ENCODE peak calls at places on chromosome 16, in five cellular contexts. One of them, this sample, is unnamed.

GRCh38 chr16:22675745-22676540 is 138.0 kb upstream of the HS3ST2 start:
- DNase-seq in esophagus squamous epithelium: no peak
- DNase-seq in OCI-LY7: no peak
- DNase-seq in lung: no peak
- DNase-seq in thyroid gland: no peak
- DNase-seq in this sample: no peak

GRCh38 chr16:16867994-16868393 is 489.1 kb downstream of the NPIPA7 start:
- DNase-seq in thyroid gland: no peak
- DNase-seq in esophagus squamous epithelium: no peak
- DNase-seq in OCI-LY7: no peak
- DNase-seq in lung: no peak
- DNase-seq in this sample: no peak

GRCh38 chr16:30688701-30689100 is 10.3 kb upstream of the SRCAP start:
- DNase-seq in esophagus squamous epithelium: no peak
- DNase-seq in lung: no peak
- DNase-seq in thyroid gland: peak; percentile 61
- DNase-seq in OCI-LY7: no peak
- DNase-seq in this sample: no peak

GRCh38 chr16:20871258-20871657 is 28.9 kb downstream of the DCUN1D3 start:
- DNase-seq in lung: no peak
- DNase-seq in esophagus squamous epithelium: no peak
- DNase-seq in thyroid gland: no peak
- DNase-seq in OCI-LY7: no peak
- DNase-seq in this sample: no peak

GRCh38 chr16:22161999-22162657 is at the start of gene SDR42E2:
- DNase-seq in OCI-LY7: no peak
- DNase-seq in lung: no peak
- DNase-seq in esophagus squamous epithelium: no peak
- DNase-seq in thyroid gland: peak; percentile 37
- DNase-seq in this sample: no peak

GRCh38 chr16:90000733-90001427 is 18.4 kb downstream of the DBNDD1 start:
- DNase-seq in OCI-LY7: peak; percentile 27
- DNase-seq in esophagus squamous epithelium: no peak
- DNase-seq in lung: no peak
- DNase-seq in thyroid gland: no peak
- DNase-seq in this sample: no peak

GRCh38 chr16:10309271-10309932 is 76.5 kb upstream of the ATF7IP2 start:
- DNase-seq in thyroid gland: no peak
- DNase-seq in esophagus squamous epithelium: no peak
- DNase-seq in lung: no peak
- DNase-seq in OCI-LY7: no peak
- DNase-seq in this sample: no peak

GRCh38 chr16:67137605-67138004 is 13.2 kb downstream of the B3GNT9 start:
- DNase-seq in lung: no peak
- DNase-seq in OCI-LY7: no peak
- DNase-seq in esophagus squamous epithelium: no peak
- DNase-seq in thyroid gland: no peak
- DNase-seq in this sample: no peak

GRCh38 chr16:78764478-78764877 is 665.0 kb downstream of the WWOX start:
- DNase-seq in esophagus squamous epithelium: no peak
- DNase-seq in OCI-LY7: no peak
- DNase-seq in lung: no peak
- DNase-seq in thyroid gland: no peak
- DNase-seq in this sample: no peak

GRCh38 chr16:68764866-68765265 is 27.8 kb downstream of the CDH1 start:
- DNase-seq in OCI-LY7: no peak
- DNase-seq in thyroid gland: no peak
- DNase-seq in esophagus squamous epithelium: no peak
- DNase-seq in lung: no peak
- DNase-seq in this sample: no peak

GRCh38 chr16:79006762-79007161 is 593.8 kb downstream of the MAF start:
- DNase-seq in thyroid gland: no peak
- DNase-seq in lung: no peak
- DNase-seq in OCI-LY7: no peak
- DNase-seq in esophagus squamous epithelium: no peak
- DNase-seq in this sample: no peak

GRCh38 chr16:17657037-17657436 is 186.3 kb upstream of the XYLT1 start:
- DNase-seq in thyroid gland: no peak
- DNase-seq in esophagus squamous epithelium: no peak
- DNase-seq in OCI-LY7: no peak
- DNase-seq in lung: no peak
- DNase-seq in this sample: no peak

GRCh38 chr16:57528499-57529323 is 7.7 kb downstream of the CCDC102A start:
- DNase-seq in lung: no peak
- DNase-seq in esophagus squamous epithelium: no peak
- DNase-seq in thyroid gland: peak; percentile 41
- DNase-seq in OCI-LY7: no peak
- DNase-seq in this sample: no peak

GRCh38 chr16:46648656-46649055 is 27.5 kb upstream of the SHCBP1 start:
- DNase-seq in lung: no peak
- DNase-seq in thyroid gland: no peak
- DNase-seq in OCI-LY7: no peak
- DNase-seq in esophagus squamous epithelium: no peak
- DNase-seq in this sample: no peak
- TF ChIP-seq CTCF in lung: no peak
- TF ChIP-seq CTCF in thyroid gland: no peak
- TF ChIP-seq CTCF in OCI-LY7: no peak
- TF ChIP-seq CTCF in esophagus squamous epithelium: no peak
- TF ChIP-seq CTCF in this sample: no peak

DNA sequence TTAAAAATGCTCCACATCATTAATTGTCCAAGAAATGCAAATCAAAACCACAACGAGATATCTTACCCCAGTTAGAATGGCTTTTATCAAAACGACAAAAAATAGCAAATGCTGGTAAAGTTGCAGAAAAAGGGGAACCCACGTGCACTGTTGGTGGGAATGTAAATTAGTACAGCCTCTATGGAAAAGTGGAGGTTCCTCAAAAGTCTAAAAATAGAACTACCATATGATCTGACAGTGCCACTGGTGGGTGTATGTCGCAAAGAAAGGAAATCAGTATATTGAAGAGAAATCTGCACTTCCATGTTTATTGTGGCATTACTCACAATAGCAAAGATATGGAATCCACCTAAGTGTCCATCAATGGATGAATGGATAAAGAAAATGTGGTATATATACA is 38.2 kb upstream of the ZFHX3 start:
- DNase-seq in OCI-LY7: no peak
- DNase-seq in thyroid gland: no peak
- DNase-seq in lung: no peak
- DNase-seq in esophagus squamous epithelium: no peak
- DNase-seq in this sample: peak; percentile 68
- TF ChIP-seq CTCF in OCI-LY7: no peak
- TF ChIP-seq CTCF in thyroid gland: no peak
- TF ChIP-seq CTCF in lung: no peak
- TF ChIP-seq CTCF in esophagus squamous epithelium: no peak
- TF ChIP-seq CTCF in this sample: no peak

GRCh38 chr16:73504591-73504990 is 456.7 kb upstream of the ZFHX3 start:
- DNase-seq in OCI-LY7: no peak
- DNase-seq in lung: no peak
- DNase-seq in thyroid gland: no peak
- DNase-seq in esophagus squamous epithelium: no peak
- DNase-seq in this sample: no peak
- TF ChIP-seq CTCF in OCI-LY7: no peak
- TF ChIP-seq CTCF in lung: no peak
- TF ChIP-seq CTCF in thyroid gland: no peak
- TF ChIP-seq CTCF in esophagus squamous epithelium: no peak
- TF ChIP-seq CTCF in this sample: no peak

DNA sequence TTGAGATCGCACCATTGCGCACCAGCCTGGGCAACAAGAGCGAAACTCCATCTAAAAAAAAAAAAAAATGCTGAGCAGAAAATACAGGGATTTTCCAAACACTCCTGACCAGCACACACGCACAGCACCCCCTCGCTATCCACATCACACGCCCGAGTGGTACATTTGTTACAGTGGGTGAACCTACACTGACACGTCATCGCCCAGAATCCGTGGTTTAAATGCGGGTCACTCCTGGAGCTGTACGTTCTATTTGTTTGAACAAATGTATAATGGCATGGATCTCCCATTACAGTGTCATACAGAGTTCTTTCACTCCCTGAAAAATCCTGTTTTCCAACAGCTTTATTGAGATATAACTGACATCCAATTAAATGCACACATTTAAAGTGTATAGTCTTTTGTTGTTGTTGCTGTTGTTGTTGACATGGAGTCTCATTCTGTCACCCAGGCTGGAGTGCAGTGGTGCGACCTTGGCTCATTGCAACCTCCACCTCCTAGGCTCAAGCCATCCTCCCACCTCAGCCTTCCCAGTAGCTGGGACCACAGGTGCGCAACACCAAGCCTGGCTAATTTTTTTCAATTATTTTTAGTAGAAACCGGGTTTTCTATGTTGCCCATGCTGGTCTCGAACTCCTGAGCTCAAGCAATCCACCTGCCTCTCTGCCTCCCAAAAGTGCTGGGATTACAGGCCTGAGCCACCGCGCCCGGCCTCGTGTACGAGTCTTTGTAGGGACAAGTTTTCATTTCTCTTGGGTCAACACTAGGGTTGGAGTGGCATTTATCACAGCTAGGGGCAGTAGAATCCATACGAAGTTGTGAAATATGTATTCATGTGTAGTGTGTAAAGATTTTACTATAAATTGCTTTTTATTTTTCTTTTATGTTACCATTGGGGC is 4.4 kb upstream of the CARHSP1 start:
- DNase-seq in thyroid gland: no peak
- DNase-seq in OCI-LY7: peak; percentile 44
- DNase-seq in lung: no peak
- DNase-seq in esophagus squamous epithelium: no peak
- DNase-seq in this sample: no peak
- TF ChIP-seq CTCF in thyroid gland: no peak
- TF ChIP-seq CTCF in OCI-LY7: peak; percentile 65
- TF ChIP-seq CTCF in lung: no peak
- TF ChIP-seq CTCF in esophagus squamous epithelium: no peak
- TF ChIP-seq CTCF in this sample: peak; percentile 45

DNA sequence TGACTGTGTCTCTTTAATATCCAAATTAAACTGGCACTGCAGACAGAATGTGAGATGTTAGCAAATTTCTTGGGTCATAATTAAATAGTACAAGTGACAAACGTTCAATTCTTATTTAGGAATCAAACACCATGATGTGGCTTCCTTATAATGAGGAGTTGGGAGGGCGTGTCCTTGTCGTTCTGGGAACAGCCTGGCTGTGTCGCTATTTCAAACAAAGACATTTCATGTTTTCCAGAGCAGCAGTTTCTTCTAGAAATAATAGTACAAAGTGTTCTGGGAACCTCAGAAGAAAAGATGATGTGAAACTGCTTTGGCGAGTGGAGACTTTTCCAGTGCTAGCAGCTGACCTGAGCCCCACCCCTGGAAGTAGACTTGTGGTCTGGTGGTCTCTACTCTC is 301.7 kb upstream of the N4BP1 start:
- DNase-seq in thyroid gland: peak; percentile 24
- DNase-seq in OCI-LY7: no peak
- DNase-seq in esophagus squamous epithelium: no peak
- DNase-seq in lung: no peak
- DNase-seq in this sample: no peak
- TF ChIP-seq CTCF in thyroid gland: no peak
- TF ChIP-seq CTCF in OCI-LY7: peak; percentile 46
- TF ChIP-seq CTCF in esophagus squamous epithelium: no peak
- TF ChIP-seq CTCF in lung: no peak
- TF ChIP-seq CTCF in this sample: no peak

DNA sequence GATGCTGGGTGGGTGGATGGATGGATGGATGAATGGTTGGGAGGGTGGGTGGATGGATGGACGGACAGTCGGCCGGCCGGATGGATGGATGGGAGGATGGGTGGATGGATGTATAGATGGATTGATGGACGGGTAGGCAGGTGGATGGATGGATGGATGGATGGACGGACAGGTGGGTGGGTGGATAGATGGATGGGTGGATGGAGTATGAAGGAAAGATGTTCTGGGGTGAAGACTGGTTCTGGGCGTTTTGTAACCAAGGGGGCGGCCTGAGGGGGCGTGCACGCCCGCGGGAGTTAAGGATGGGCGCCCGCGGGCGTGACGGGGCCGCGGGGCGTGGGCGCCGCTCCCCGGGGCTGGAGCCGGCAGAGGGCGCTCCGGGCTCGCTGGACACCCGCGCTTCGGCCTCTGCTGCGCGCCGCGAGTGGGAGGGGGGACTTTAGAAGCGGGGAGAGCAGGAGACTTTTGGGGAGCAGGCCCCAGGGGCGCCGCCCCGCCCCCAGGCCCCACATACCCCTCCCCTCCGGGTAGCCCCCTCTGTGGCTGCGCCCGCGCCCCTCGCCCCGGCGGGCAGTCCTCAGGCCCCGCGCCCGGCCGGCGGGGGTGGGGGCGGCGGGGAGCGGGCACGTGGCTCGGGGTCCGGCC is at the start of gene NECAB2:
- DNase-seq in OCI-LY7: peak; percentile 4
- DNase-seq in esophagus squamous epithelium: no peak
- DNase-seq in thyroid gland: peak; percentile 38
- DNase-seq in lung: no peak
- DNase-seq in this sample: peak; percentile 52
- TF ChIP-seq CTCF in OCI-LY7: peak; percentile 60
- TF ChIP-seq CTCF in esophagus squamous epithelium: no peak
- TF ChIP-seq CTCF in thyroid gland: peak; percentile 33
- TF ChIP-seq CTCF in lung: peak; percentile 5
- TF ChIP-seq CTCF in this sample: peak; percentile 78

DNA sequence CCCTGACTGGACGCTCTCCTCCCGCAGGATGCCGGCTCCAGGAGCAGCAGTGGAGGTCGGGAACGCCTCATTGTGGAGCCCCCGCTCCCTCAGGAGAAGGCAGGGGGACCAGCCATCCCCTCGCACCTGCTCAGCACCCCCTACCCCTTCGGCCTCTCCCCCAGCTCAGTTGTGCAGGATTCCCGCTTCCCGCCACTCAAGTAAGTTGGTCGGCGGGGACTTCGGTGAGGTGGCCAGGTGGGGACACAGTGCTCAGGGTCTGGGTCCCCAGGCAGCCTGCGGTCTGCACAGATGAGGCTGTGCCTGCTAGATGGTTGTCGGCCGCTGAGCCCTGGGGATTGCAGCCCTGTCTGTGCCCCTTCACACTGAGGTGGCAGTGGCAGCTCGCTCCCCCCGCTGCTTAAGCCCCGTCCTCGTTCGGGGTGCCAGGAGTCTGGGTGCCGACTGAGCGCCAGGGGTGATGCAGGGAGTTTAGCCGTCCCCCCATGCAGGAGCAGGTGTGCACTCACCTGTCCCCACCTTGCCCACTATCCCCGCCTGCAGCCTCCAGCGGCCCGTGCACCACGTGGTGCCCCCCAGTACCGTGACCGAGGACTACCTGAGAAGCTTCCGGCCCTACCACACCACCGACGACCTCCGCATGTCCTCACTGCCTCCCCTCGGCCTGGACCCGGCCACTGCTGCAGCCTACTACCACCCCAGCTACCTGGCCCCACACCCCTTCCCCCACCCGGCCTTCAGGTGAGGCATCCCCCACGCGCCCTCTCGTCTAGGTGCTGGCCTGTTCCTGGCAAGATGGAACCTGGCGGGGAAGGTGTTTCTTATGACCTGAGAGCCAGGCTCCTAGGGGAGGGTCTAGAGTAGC is 34.3 kb downstream of the GINS2 start:
- DNase-seq in lung: no peak
- DNase-seq in esophagus squamous epithelium: no peak
- DNase-seq in OCI-LY7: no peak
- DNase-seq in thyroid gland: no peak
- DNase-seq in this sample: no peak
- TF ChIP-seq CTCF in lung: no peak
- TF ChIP-seq CTCF in esophagus squamous epithelium: no peak
- TF ChIP-seq CTCF in OCI-LY7: no peak
- TF ChIP-seq CTCF in thyroid gland: no peak
- TF ChIP-seq CTCF in this sample: no peak